ENCODE peak calls at places on chromosomes 16 and 17, in four cellular contexts. Q is stimulated activated CD8-positive, alpha-beta memory T cell treated with anti-CD3 and anti-CD28 coated beads, Interleukin-15, amount 100 ng/mL, for 24 hours; U is NCI-H748 treated with DMSO at 0.1 percent for 48 hours; F is activated T-helper 9 cell treated with anti-CD3 and anti-CD28 coated beads, Interleukin-2, amount 50 U/mL, for 16 hours. X is an unnamed sample.

GRCh38 chr17:74780443-74781238 is 4.5 kb upstream of the NAT9 start:
- DNase-seq in F (no peak), U (no peak), Q (no peak), X (peak; percentile 28)

GRCh38 chr17:76726766-76727718 is at the start of gene METTL23:
- DNase-seq in F (peak; percentile 70), Q (peak; percentile 74), U (peak; percentile 8), X (peak; percentile 73)

GRCh38 chr17:43615330-43615729 is 46.4 kb downstream of the MEOX1 start:
- DNase-seq in U (no peak), Q (no peak), F (no peak), X (no peak)

GRCh38 chr16:67730326-67730725 is 11.2 kb upstream of the GFOD2 start:
- DNase-seq in U (no peak), F (no peak), Q (no peak), X (no peak)

GRCh38 chr16:11632455-11632921 is 35.8 kb upstream of the SNN start:
- DNase-seq in U (no peak), Q (no peak), F (no peak), X (peak; percentile 56)

GRCh38 chr17:17324616-17325015 is 21.4 kb downstream of the NT5M start:
- DNase-seq in Q (no peak), U (no peak), F (no peak), X (no peak)

GRCh38 chr16:11016993-11017392 is 72.6 kb downstream of the CLEC16A start:
- DNase-seq in Q (no peak), F (no peak), U (no peak), X (peak; percentile 88)

GRCh38 chr16:77068402-77068801 is 122.6 kb upstream of the MON1B start:
- DNase-seq in Q (no peak), F (no peak), U (no peak), X (no peak)

GRCh38 chr17:75487351-75488070 is 27.8 kb downstream of the CASKIN2 start:
- DNase-seq in F (no peak), U (no peak), Q (no peak), X (no peak)

GRCh38 chr16:19980866-19981265 is 92.8 kb downstream of the GPR139 start:
- DNase-seq in U (no peak), F (no peak), Q (no peak), X (peak; percentile 11)

GRCh38 chr16:77399546-77399945 is 35.3 kb downstream of the ADAMTS18 start:
- DNase-seq in F (no peak), Q (no peak), U (no peak), X (no peak)

GRCh38 chr17:61289408-61290385 is 109.9 kb upstream of the TBX2 start:
- DNase-seq in U (no peak), F (no peak), Q (no peak), X (no peak)

GRCh38 chr17:44552361-44552760 is 4.9 kb upstream of the FZD2 start:
- DNase-seq in F (no peak), Q (no peak), U (no peak), X (no peak)

GRCh38 chr16:3173892-3174617 is 13.9 kb upstream of the OR1F1 start:
- DNase-seq in F (no peak), U (peak; percentile 1), Q (no peak), X (no peak)

GRCh38 chr17:29237476-29238132 is 9.1 kb upstream of the CRYBA1 start:
- DNase-seq in U (no peak), Q (no peak), F (no peak), X (peak; percentile 47)

GRCh38 chr17:40720904-40721303 is 17.4 kb upstream of the KRT24 start:
- DNase-seq in F (no peak), Q (no peak), U (no peak), X (no peak)

GRCh38 chr17:44273607-44274006 is 5.7 kb upstream of the SLC4A1 start:
- DNase-seq in F (no peak), U (no peak), Q (no peak), X (no peak)

GRCh38 chr16:24748242-24748641 is 18.8 kb downstream of the TNRC6A start:
- DNase-seq in Q (no peak), U (no peak), F (no peak), X (peak; percentile 88)

GRCh38 chr17:77129568-77130301 is 11.0 kb upstream of the SEC14L1 start:
- DNase-seq in F (no peak), U (no peak), Q (no peak), X (peak; percentile 86)

GRCh38 chr17:60559659-60559994 is 33.6 kb upstream of the APPBP2 start:
- DNase-seq in F (no peak), Q (no peak), U (no peak), X (no peak)

GRCh38 chr17:36879027-36879426 is 58.2 kb upstream of the LHX1 start:
- DNase-seq in Q (no peak), F (no peak), U (no peak), X (no peak)

GRCh38 chr17:33369149-33369548 is 76.1 kb upstream of the ASIC2 start:
- DNase-seq in U (no peak), Q (no peak), F (no peak), X (no peak)

GRCh38 chr17:14125518-14126125 is 56.3 kb downstream of the COX10 start:
- DNase-seq in F (no peak), U (no peak), Q (no peak), X (peak; percentile 1)

GRCh38 chr16:49632798-49633189 is 223.1 kb downstream of the ZNF423 start:
- DNase-seq in U (no peak), F (no peak), Q (no peak), X (no peak)

GRCh38 chr16:23232806-23233205 is 50.3 kb downstream of the SCNN1G start:
- DNase-seq in F (no peak), Q (no peak), U (no peak), X (no peak)

GRCh38 chr16:78939600-78939999 is 660.9 kb downstream of the MAF start:
- DNase-seq in F (no peak), Q (no peak), U (no peak), X (no peak)

GRCh38 chr17:733743-734142 is 1.3 kb downstream of the TLCD3A start:
- DNase-seq in F (no peak), Q (no peak), U (peak; percentile 47), X (no peak)

GRCh38 chr16:17345043-17345442 is 125.7 kb downstream of the XYLT1 start:
- DNase-seq in F (no peak), U (no peak), Q (no peak), X (no peak)

GRCh38 chr17:83149761-83150251 is 70.4 kb downstream of the METRNL start:
- DNase-seq in F (no peak), U (no peak), Q (no peak), X (peak; percentile 59)

GRCh38 chr16:80936410-80936809 is 70.3 kb downstream of the CMC2 start:
- DNase-seq in U (no peak), F (no peak), Q (no peak), X (no peak)

GRCh38 chr17:32275060-32276042 is 9.7 kb downstream of the RHBDL3 start:
- DNase-seq in U (no peak), F (no peak), Q (no peak), X (peak; percentile 95)

GRCh38 chr16:90057738-90058173 is 19.4 kb downstream of the PRDM7 start:
- DNase-seq in Q (no peak), U (no peak), F (no peak), X (peak; percentile 72)